ENCODE peak calls at places on chromosomes 12 and 14, in ten cellular contexts. V, M, Z, T, K, O, R, A, S and C are unnamed samples.

GRCh38 chr14:100438271-100438670 is 115.1 kb downstream of the SLC25A47 start:
- DNase-seq in K (no peak), R (no peak), T (no peak), Z (no peak), S (no peak), M (no peak), V (no peak), O (no peak), A (no peak), C (no peak)

GRCh38 chr12:42360747-42361403 is 34.9 kb downstream of the PPHLN1 start:
- DNase-seq in T (no peak), M (no peak), Z (no peak), A (no peak), O (peak; percentile 69), K (no peak), V (no peak), R (no peak), S (peak; percentile 25), C (no peak)

GRCh38 chr12:20213851-20214250 is 154.5 kb upstream of the PDE3A start:
- DNase-seq in A (no peak), S (no peak), K (peak; percentile 84), Z (no peak), T (no peak), V (no peak), M (no peak), O (no peak), R (no peak), C (no peak)

GRCh38 chr12:6842075-6842474 is 1.4 kb downstream of the GNB3 start:
- DNase-seq in T (no peak), K (no peak), M (no peak), S (no peak), V (no peak), A (no peak), Z (no peak), O (no peak), R (no peak), C (no peak)

GRCh38 chr12:122459211-122459610 is 36.7 kb upstream of the CLIP1 start:
- DNase-seq in S (no peak), K (no peak), M (no peak), O (no peak), R (no peak), T (no peak), A (no peak), Z (no peak), V (no peak), C (no peak)

GRCh38 chr12:82687020-82687951 is 580 bp downstream of the TMTC2 start:
- DNase-seq in V (peak; percentile 33), A (peak; percentile 27), S (peak; percentile 9), R (peak; percentile 80), K (peak; percentile 25), T (no peak), Z (peak; percentile 85), M (peak; percentile 38), O (peak; percentile 85), C (no peak)

GRCh38 chr14:55129086-55129427 is at the start of gene LGALS3:
- DNase-seq in R (peak; percentile 88), A (peak; percentile 84), O (peak; percentile 48), V (peak; percentile 85), K (peak; percentile 56), T (peak; percentile 72), Z (peak; percentile 88), S (peak; percentile 51), M (peak; percentile 84), C (peak; percentile 79)

GRCh38 chr12:118307069-118307954 is 65.4 kb downstream of the TAOK3 start:
- DNase-seq in A (no peak), O (no peak), Z (no peak), S (peak; percentile 95), V (no peak), T (no peak), M (no peak), K (peak; percentile 90), R (no peak), C (no peak)

DNA sequence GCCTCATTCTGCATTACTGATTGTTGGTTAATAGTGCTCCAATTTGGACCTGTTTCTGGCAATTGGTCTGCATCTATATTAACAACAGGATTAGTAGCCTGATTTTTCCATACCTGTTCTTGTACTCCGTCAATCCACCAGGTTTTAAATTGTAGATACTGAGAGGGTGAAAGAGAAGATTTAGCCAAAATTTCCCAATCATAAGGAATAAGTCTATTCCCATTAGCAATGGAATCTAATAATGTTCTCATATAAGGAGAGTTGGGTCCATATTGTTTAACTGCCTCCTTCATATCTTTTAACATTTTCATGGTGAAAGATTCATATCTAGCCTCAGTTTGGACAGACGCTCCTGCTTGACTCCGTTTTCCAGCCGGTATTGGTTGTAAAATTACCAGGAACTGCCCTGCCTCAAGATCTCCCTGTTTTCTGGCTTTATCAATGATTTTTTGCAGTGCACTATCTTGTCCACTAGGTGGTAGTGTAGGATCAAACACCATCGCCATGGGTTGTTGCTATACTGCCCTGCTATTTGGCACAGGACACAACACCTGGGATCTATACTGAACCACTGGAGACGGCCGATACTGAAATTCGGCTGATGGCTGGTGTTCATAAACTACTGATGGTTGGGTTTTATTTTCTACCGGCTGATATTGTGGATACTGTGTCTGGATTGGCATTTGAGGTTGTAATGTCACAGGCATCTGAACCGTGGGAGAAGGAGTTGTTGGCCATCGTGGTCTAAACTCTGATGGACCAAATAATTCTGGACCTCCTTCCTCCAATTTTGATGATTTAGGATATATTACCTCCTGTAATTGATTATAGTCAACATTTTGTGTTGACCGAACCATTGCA is 25.2 kb downstream of the DHRS4L2 start:
- DNase-seq in O (peak; percentile 50), S (peak; percentile 71), Z (peak; percentile 73), M (no peak), R (peak; percentile 42), K (peak; percentile 76), A (peak; percentile 30), T (no peak), V (no peak), C (no peak)
- TF ChIP-seq CTCF in O (peak; percentile 61), S (peak; percentile 96), Z (peak; percentile 90), M (peak; percentile 97), R (peak; percentile 97), K (peak; percentile 92), A (peak; percentile 85), T (peak; percentile 92), V (peak; percentile 91), C (peak; percentile 48)

DNA sequence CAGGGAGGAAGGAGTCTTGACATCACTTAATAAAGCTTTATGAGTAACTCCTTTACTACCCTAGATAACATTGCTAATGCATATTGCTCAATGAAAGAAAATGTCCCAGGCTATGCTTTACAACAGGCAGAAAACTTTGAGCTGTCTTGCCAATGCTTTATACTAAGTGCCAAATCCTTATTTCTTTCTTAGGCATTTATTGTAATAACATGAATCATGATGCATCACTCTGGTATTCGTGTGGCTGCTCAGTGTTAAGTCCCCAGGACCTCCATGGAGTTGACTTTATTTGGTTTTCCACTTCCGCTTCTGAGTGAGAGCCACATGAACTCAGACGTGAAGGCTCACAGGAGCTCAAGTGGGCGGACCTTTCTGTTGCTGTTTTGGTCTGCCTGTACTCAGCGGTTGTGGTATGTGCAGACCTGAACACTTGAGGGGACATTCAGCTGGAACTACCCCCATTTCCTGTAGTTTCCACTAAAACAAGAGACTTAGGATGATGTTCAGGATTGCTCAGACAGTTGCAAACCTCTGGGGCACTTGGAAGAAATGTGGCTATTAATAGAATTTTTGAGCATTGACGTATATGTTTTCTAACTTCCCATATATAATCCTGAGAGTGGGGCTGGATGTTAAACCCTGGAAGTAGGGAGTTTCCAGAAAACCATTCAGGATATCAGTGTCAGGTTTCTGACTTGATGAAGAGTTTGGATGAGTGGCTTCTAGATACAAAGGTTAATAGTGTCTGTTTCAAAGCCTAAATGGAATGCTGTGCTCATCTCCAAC is 258.6 kb downstream of the MSRB3 start:
- DNase-seq in T (no peak), Z (no peak), V (no peak), O (no peak), K (peak; percentile 100), M (no peak), R (peak; percentile 10), S (peak; percentile 100), A (no peak), C (peak; percentile 62)
- H3K27ac ChIP-seq in T (peak overlapping the region; percentile 49), Z (peak overlapping the region; percentile 9), V (no peak overlapping the region), O (no peak overlapping the region), K (peak overlapping the region; percentile 86), M (peak overlapping the region; percentile 19), R (peak overlapping the region; percentile 39), S (peak overlapping the region; percentile 76), A (no peak overlapping the region), C (no peak overlapping the region)

DNA sequence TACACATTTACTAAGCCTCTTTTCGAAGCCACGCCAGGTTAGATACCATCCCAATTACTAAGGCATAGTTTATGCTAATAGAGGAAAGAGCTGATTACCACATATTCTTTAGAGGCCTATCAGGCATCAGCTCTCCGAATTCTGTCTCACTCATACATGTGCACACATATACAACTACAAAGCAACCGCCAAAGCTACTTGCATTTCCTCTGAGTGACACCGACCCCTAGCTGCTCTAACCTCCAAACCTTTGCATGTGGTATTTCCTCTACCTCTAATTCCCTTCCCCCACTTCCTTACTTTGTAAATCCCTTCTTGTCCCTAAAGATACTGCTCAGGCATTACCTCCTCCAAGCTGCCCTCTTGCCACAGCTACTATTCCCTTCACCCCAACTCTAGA is 107.2 kb downstream of the DUSP6 start:
- DNase-seq in S (peak; percentile 80), V (no peak), R (no peak), Z (no peak), T (no peak), K (peak; percentile 25), M (no peak), O (peak; percentile 80), A (no peak), C (no peak)
- H3K4me1 ChIP-seq in S (peaks cover 11% of the 10 kb centered on the region), V (peaks cover 19% of the 10 kb centered on the region), R (peaks cover 13% of the 10 kb centered on the region), Z (no peaks in the 10 kb centered on the region), T (no peaks in the 10 kb centered on the region), K (peaks cover 6% of the 10 kb centered on the region), M (peaks cover 18% of the 10 kb centered on the region), O (peaks cover 29% of the 10 kb centered on the region), A (peaks cover 2% of the 10 kb centered on the region), C (peaks cover 6% of the 10 kb centered on the region)

GRCh38 chr12:131020326-131020725 is 66.6 kb downstream of the ADGRD1 start:
- DNase-seq in T (no peak), Z (no peak), R (no peak), O (no peak), M (no peak), A (no peak), S (no peak), K (no peak), V (no peak), C (no peak)

GRCh38 chr12:131015581-131016337 is 62.1 kb downstream of the ADGRD1 start:
- DNase-seq in A (no peak), S (no peak), K (no peak), Z (no peak), T (no peak), V (no peak), R (no peak), M (no peak), O (no peak), C (no peak)

GRCh38 chr12:131018221-131018620 is 64.5 kb downstream of the ADGRD1 start:
- DNase-seq in O (no peak), V (no peak), K (no peak), R (no peak), M (no peak), T (no peak), A (no peak), S (no peak), Z (no peak), C (no peak)

GRCh38 chr12:131018808-131019397 is 65.2 kb downstream of the ADGRD1 start:
- DNase-seq in A (no peak), O (no peak), M (no peak), R (no peak), T (no peak), V (no peak), K (no peak), Z (no peak), S (no peak), C (no peak)

DNA sequence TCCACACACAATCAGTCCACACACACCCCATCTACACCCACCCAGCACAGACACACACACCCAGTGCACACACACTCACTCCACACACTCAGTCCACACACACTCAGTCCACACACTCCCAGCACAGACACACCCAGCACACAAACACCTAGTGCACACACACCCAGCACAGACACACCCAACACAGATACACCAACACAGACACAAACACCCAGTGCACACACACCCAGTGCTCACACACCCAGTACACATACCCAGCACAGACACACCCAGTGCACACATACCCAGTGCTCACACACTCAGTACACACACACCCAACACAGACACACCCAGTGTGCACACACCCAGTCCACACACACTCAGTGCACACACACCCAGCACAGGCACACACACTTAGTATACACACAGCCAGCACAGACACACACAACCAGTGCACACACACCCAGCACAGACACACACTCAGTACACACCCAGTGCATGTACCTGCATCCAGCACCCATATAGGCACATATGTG is 63.8 kb downstream of the ADGRD1 start:
- DNase-seq in V (no peak), O (no peak), K (no peak), A (no peak), M (no peak), S (no peak), T (no peak), Z (no peak), R (no peak), C (no peak)
- TF ChIP-seq CTCF in V (no peak), O (no peak), K (no peak), A (no peak), M (no peak), S (no peak), T (no peak), Z (no peak), R (no peak), C (no peak)